ENCODE peak calls at places on chromosomes 5 and 9, in four cellular contexts. C is H1, J is neuronal stem cell, R is IMR-90. N is an unnamed sample.

GRCh38 chr5:138696501-138696900 is 56.7 kb upstream of the CTNNA1 start:
- DNase-seq in C (no peak), J (no peak), R (peak), N (no peak)

GRCh38 chr9:95074632-95075269 is 242.8 kb downstream of the FANCC start:
- DNase-seq in C (peak), J (no peak), R (no peak), N (peak)

GRCh38 chr5:137016783-137017324 is 482.3 kb downstream of the SPOCK1 start:
- DNase-seq in C (no peak), J (no peak), R (no peak), N (peak)

GRCh38 chr5:132491368-132492364 is 1.1 kb upstream of the IRF1 start:
- DNase-seq in C (peak), J (no peak), R (no peak), N (peak)

GRCh38 chr5:159965031-159965837 is 43.7 kb upstream of the TTC1 start:
- DNase-seq in C (peak), J (no peak), R (peak), N (peak)

GRCh38 chr9:19641046-19641445 is 147.8 kb downstream of the SLC24A2 start:
- DNase-seq in C (no peak), J (no peak), R (no peak), N (no peak)

GRCh38 chr5:1421521-1422341 is 23.5 kb downstream of the SLC6A3 start:
- DNase-seq in C (no peak), J (no peak), R (no peak), N (no peak)

GRCh38 chr9:37215456-37216229 is 95.3 kb downstream of the ZCCHC7 start:
- DNase-seq in C (no peak), J (no peak), R (peak), N (no peak)

GRCh38 chr9:78278177-78278777 is 18.6 kb upstream of the PSAT1 start:
- DNase-seq in C (no peak), J (no peak), R (peak), N (no peak)

GRCh38 chr9:73199886-73200285 is 48.2 kb downstream of the ANXA1 start:
- DNase-seq in C (no peak), J (no peak), R (no peak), N (peak)

GRCh38 chr5:1555808-1556681 is 32.3 kb upstream of the LPCAT1 start:
- DNase-seq in C (peak), J (no peak), R (no peak), N (no peak)

DNA sequence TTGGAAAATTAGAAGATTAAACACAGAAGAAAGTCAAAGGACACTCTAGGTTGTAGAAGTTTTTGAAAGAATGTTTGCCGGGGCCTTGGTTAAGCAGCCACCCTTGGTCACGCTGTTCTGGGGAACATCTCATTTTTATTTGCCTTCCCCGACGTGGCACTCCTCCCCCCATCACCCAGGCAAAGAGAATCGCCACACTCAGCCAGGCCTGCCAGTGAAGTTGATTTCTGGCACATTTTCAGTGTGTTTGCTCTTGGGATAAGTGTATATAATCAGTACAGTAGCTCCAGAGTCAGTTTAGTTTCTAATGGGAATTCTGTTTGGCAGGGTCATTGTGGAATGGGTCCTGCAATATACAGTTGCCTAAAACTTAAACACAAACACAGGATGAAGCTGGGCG is 243.5 kb downstream of the ZSWIM6 start:
- DNase-seq in C (no peak), J (no peak), R (no peak), N (no peak)
- H3K4me2 ChIP-seq in C (no peak), J (no peak), R (no peak), N (no peak)

GRCh38 chr5:88942967-88943291 is 59.9 kb upstream of the MEF2C start:
- DNase-seq in C (no peak), J (no peak), R (no peak), N (no peak)

GRCh38 chr5:88940712-88941111 is 57.7 kb upstream of the MEF2C start:
- DNase-seq in C (no peak), J (no peak), R (no peak), N (no peak)

GRCh38 chr5:88941581-88941980 is 58.6 kb upstream of the MEF2C start:
- DNase-seq in C (no peak), J (no peak), R (no peak), N (no peak)

GRCh38 chr5:88948746-88949600 is 66.0 kb upstream of the MEF2C start:
- DNase-seq in C (no peak), J (no peak), R (no peak), N (no peak)

DNA sequence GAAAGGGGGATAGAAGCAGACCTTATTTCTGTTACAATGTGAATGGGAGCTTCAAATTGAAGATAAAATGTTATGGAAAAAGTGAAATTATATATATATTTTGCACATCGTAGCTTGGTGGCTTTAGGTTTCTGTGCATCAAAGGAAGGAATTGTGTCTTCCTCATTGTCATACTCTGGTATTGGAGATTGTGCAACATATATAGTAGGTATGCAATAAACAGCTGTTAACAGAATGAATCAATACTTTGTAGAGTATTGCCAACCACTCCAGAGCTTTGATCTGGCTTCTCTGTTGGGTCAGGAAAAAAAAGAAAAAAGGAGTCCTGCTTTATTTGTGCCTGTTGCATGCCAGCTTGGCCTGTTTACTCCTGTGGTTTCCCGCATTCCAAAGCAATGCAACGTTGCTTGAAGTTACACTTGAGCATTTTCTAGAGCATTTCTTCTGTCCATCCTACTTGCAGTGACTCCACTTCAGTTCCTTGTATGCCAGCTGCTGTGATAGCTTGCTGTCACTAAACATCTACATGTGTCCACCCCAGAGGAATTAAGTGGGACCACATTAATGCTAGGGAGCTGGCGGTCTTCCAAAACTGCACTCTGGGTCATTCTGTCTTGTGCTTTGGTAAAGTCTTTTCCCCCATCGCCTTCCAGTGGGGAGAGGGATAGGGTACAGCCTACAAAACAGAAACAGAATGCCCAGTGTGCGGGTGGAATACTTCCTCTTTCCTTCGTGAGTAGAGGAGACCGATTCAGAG is 61.9 kb upstream of the MEF2C start:
- DNase-seq in C (no peak), J (no peak), R (peak), N (no peak)
- H4K8ac ChIP-seq in C (no peak), J (no peak), R (peak), N (no peak)

GRCh38 chr5:174725991-174726601 is 1.7 kb downstream of the MSX2 start:
- DNase-seq in C (no peak), J (no peak), R (no peak), N (no peak)
- H3K14ac ChIP-seq in C (no peak), J (no peak), R (no peak), N (no peak)

DNA sequence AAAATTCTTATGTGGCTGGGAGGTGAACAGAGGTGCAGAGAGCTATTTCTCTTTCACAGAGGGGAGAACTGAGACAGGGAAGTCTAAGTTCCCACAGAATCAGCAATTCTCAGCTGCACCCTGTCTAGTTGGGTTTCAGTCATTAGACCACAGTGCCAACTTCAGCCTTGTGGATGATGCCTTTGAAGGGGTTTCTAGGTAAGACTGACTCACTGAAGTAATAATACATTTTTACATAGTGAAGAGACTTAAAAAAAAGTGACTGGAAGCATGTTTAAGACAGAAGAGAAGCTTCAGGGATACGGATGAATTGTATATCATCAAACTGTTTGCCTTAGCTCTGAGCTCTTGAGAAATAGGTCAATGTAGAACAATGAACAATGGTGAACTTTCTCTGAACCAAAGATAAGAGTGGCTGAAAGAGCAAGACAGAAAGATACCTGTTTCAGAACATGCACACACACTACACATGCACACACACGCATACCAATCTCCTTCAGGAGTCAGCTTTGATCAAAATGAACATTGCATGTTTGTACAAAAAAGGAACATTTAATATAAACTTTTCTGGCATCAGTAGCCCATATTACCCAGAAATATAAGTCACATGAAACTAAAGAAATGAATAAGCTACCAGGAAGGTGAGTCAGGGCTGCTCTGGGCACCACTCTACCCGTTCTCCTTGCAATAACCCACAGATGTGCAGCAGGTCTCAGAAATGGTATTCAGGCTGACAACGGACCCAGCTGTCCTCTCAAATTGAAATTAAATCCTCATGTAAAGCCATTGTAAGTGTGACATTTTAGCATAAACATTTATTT is 12.6 kb upstream of the FYB1 start:
- DNase-seq in C (no peak), J (no peak), R (no peak), N (no peak)
- H3K4me2 ChIP-seq in C (no peak), J (no peak), R (no peak), N (no peak)

DNA sequence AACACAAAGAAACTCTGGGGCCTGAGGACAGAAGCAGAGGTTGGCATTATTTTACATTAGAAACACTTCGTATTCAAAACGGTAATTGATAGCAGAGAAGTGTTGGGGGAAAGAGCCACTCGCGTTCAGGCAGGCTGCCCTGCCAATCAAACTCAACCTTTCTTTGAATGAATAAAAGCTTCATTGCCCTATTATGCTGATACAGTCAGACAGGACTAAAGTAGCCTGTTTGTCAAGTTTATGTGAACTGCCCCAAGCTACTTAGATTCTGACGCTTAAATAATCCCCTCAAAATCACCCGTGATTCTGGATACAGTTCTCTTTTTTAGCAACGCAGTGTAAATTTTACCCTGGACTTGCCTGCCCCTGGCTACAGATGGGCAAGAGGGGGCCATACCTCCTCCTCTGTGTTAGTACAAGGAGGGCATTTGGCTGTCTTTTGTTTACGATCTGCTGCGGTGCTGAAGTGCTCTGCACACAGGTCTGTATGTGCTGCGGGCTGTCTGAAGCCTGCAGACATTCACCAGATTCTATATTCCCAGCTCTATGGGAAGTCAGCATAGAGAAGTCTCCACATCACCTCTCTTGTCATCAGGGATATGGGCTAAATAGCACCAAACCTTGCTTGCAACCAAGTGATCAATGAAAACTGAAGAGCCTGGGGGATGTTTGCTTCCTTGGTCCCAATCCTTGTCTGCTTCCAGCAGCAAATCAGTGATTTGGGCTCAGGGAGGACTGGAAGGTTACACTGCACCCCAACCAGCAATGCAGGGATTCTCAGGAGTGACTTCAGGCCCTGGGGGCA is 218.4 kb downstream of the EBF1 start:
- DNase-seq in C (no peak), J (no peak), R (no peak), N (no peak)
- H4K8ac ChIP-seq in C (no peak), J (no peak), R (no peak), N (no peak)

N was measured in H9.